ENCODE peak calls at places on chromosomes 16 and 17, in four cellular contexts. G is CD8-positive, alpha-beta T cell; D is CD8-positive, alpha-beta memory T cell; E is colonic mucosa. O is an unnamed sample.

GRCh38 chr17:46960152-46960551 is 18.9 kb downstream of the RPRML start:
- DNase-seq in G (no peak), D (no peak), E (no peak), O (no peak)

GRCh38 chr16:54123766-54124165 is 162.8 kb downstream of the IRX3 start:
- DNase-seq in G (no peak), D (no peak), E (no peak), O (no peak)

GRCh38 chr17:13016881-13017622 is 775 bp downstream of the ELAC2 start:
- DNase-seq in G (no peak), D (no peak), E (no peak), O (no peak)

GRCh38 chr16:4682616-4683254 is 10.6 kb upstream of the NUDT16L1 start:
- DNase-seq in G (no peak), D (no peak), E (no peak), O (no peak)

GRCh38 chr17:38786372-38786771 is 13.0 kb downstream of the PIP4K2B start:
- DNase-seq in G (no peak), D (no peak), E (no peak), O (no peak)

GRCh38 chr16:58057126-58057525 is 31.6 kb downstream of the MMP15 start:
- DNase-seq in G (no peak), D (no peak), E (no peak), O (no peak)

GRCh38 chr16:89319883-89320716 is 102.6 kb downstream of the ZNF778 start:
- DNase-seq in G (no peak), D (no peak), E (no peak), O (peak; percentile 69)

GRCh38 chr17:41332239-41332638 is 16.7 kb upstream of the KRTAP17-1 start:
- DNase-seq in G (no peak), D (no peak), E (no peak), O (no peak)

GRCh38 chr17:16255481-16255901 is 38.5 kb downstream of the PIGL start:
- DNase-seq in G (no peak), D (no peak), E (peak; percentile 79), O (peak; percentile 70)

GRCh38 chr16:78368121-78369102 is 269.0 kb downstream of the WWOX start:
- DNase-seq in G (no peak), D (no peak), E (no peak), O (no peak)

GRCh38 chr17:75087558-75088453 is at the start of gene SLC16A5:
- DNase-seq in G (peak; percentile 40), D (peak; percentile 16), E (peak; percentile 94), O (peak; percentile 85)

GRCh38 chr16:27547134-27547533 is 2.6 kb downstream of the GTF3C1 start:
- DNase-seq in G (no peak), D (no peak), E (no peak), O (no peak)

GRCh38 chr17:7114875-7115614 is 423 bp upstream of the ASGR2 start:
- DNase-seq in G (no peak), D (no peak), E (no peak), O (no peak)

GRCh38 chr17:7111784-7112526 is 2.7 kb downstream of the ASGR2 start:
- DNase-seq in G (no peak), D (no peak), E (no peak), O (no peak)

GRCh38 chr17:7113273-7114071 is 1.1 kb downstream of the ASGR2 start:
- DNase-seq in G (no peak), D (no peak), E (no peak), O (no peak)

GRCh38 chr17:7112527-7113108 is 2.0 kb downstream of the ASGR2 start:
- DNase-seq in G (no peak), D (no peak), E (no peak), O (peak; percentile 58)

DNA sequence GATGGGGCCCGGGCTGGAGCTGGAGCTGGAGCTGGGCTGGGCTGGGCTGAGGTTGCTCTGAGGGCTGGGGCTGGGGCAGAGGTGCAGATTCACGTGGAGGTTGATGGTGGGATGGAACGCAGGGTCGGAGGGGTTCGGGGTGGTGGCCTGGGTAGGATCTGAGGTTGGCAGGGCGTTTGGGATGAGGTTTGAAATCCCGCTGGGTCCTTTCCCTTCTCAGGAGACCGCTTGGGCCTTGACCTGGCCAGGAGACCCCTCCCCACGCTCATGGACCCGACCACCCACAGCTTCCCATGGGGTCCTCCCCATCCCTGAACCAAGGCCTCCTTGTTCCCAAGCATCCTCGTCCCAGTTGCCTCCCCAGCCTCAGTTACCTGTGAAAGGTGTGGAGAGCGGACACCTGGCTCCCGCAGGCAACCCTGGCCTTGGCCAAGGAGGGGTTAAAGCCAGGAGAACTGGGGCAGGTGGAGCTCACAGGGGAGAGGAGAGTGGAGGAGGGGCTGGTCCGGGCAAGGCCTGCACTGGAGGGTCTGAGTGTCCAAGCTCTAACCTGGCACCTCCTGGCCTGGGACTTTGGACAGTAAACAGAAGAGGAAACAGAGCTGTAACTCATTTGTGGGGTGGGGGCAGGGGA is at the start of gene ASGR2:
- DNase-seq in G (no peak), D (no peak), E (no peak), O (peak; percentile 97)
- H3K4me1 ChIP-seq in G (no peaks in the 10 kb centered on the region), D (no peaks in the 10 kb centered on the region), E (no peaks in the 10 kb centered on the region), O (peaks cover 2% of the 10 kb centered on the region)

GRCh38 chr16:82631701-82632685 is 5.2 kb downstream of the CDH13 start:
- DNase-seq in G (no peak), D (no peak), E (no peak), O (no peak)
- H3K4me1 ChIP-seq in G (no peaks in the 10 kb centered on the region), D (no peaks in the 10 kb centered on the region), E (peaks cover 5% of the 10 kb centered on the region), O (no peaks in the 10 kb centered on the region)

DNA sequence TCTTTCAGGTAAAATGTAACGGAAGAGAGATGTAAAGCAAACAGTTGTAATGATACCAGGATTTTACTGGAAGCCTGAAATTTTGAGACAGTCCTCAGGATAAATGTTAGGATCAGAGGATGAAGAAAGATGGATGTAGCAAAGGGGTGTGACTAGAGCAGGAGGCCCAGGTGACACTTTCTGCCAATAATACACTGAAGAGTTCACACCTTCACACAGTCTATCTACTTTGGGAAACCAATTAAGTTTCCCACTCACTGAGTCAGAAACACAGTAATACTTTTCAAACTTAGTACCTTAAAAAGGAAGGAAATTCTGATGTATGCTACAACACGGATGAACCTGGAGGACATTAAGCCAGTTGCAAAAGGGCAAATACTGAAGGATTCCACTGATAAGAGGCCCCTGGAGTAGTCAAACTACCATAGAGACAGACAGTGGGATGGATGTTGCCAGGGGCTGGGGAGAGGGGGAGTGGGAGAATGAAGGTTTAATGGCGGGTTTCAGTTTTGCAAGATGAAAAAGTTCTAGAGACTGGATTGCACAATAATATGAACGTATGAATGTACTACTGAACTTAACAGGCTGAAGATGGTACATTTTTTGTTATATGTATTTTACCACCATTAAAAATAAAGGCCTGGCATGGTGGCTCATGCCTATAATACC is 62.3 kb downstream of the CYTH1 start:
- DNase-seq in G (no peak), D (no peak), E (no peak), O (no peak)
- H3K4me1 ChIP-seq in G (peaks cover 99% of the 10 kb centered on the region), D (peaks cover 100% of the 10 kb centered on the region), E (peaks cover 54% of the 10 kb centered on the region), O (peaks cover 82% of the 10 kb centered on the region)

GRCh38 chr17:20266806-20267458 is 200.4 kb downstream of the LGALS9B start:
- DNase-seq in G (no peak), D (no peak), E (no peak), O (no peak)

GRCh38 chr17:20268700-20269475 is 198.5 kb downstream of the LGALS9B start:
- DNase-seq in G (no peak), D (no peak), E (no peak), O (no peak)

GRCh38 chr17:20264996-20265395 is 202.3 kb downstream of the LGALS9B start:
- DNase-seq in G (no peak), D (no peak), E (no peak), O (no peak)

GRCh38 chr17:20270336-20270735 is 197.0 kb downstream of the LGALS9B start:
- DNase-seq in G (no peak), D (no peak), E (no peak), O (no peak)

GRCh38 chr17:20267459-20267842 is 199.9 kb downstream of the LGALS9B start:
- DNase-seq in G (peak; percentile 36), D (no peak), E (no peak), O (no peak)
- H3K4me1 ChIP-seq in G (peaks cover 92% of the 10 kb centered on the region), D (peaks cover 81% of the 10 kb centered on the region), E (no peaks in the 10 kb centered on the region), O (no peaks in the 10 kb centered on the region)

GRCh38 chr17:34251186-34251585 is 3.9 kb upstream of the CCL2 start:
- DNase-seq in G (no peak), D (no peak), E (no peak), O (no peak)
- H3K4me1 ChIP-seq in G (no peaks in the 10 kb centered on the region), D (no peaks in the 10 kb centered on the region), E (no peaks in the 10 kb centered on the region), O (no peaks in the 10 kb centered on the region)

GRCh38 chr16:85441189-85441889 is 171.8 kb upstream of the GSE1 start:
- DNase-seq in G (no peak), D (no peak), E (no peak), O (no peak)

GRCh38 chr16:85438981-85439639 is 174.0 kb upstream of the GSE1 start:
- DNase-seq in G (no peak), D (no peak), E (no peak), O (no peak)

GRCh38 chr16:85443116-85443515 is 170.0 kb upstream of the GSE1 start:
- DNase-seq in G (no peak), D (no peak), E (no peak), O (no peak)

GRCh38 chr16:85441890-85442670 is 171.0 kb upstream of the GSE1 start:
- DNase-seq in G (no peak), D (no peak), E (no peak), O (no peak)

DNA sequence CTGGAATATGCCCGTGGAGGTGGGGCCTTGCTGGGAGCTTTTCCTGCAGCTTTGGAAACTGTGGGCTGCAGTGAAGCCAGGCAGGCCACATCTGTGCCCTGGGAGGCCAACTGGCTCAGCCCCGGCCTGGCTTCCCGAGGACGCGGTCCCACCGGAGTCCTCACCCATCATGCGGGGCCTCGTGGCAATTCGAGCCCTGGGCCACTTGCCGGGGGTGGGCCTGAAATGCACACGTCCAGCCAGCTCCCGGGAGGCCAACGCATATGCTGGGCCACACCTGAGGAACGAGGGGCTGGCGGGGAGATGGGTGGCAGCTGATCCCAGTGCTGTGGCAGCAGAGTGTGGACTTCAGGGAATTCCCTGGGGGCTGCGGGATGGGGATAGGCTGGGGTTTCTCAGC is 172.4 kb upstream of the GSE1 start:
- DNase-seq in G (no peak), D (no peak), E (no peak), O (no peak)
- H3K4me1 ChIP-seq in G (peaks cover 14% of the 10 kb centered on the region), D (no peaks in the 10 kb centered on the region), E (peaks cover 29% of the 10 kb centered on the region), O (peaks cover 6% of the 10 kb centered on the region)

DNA sequence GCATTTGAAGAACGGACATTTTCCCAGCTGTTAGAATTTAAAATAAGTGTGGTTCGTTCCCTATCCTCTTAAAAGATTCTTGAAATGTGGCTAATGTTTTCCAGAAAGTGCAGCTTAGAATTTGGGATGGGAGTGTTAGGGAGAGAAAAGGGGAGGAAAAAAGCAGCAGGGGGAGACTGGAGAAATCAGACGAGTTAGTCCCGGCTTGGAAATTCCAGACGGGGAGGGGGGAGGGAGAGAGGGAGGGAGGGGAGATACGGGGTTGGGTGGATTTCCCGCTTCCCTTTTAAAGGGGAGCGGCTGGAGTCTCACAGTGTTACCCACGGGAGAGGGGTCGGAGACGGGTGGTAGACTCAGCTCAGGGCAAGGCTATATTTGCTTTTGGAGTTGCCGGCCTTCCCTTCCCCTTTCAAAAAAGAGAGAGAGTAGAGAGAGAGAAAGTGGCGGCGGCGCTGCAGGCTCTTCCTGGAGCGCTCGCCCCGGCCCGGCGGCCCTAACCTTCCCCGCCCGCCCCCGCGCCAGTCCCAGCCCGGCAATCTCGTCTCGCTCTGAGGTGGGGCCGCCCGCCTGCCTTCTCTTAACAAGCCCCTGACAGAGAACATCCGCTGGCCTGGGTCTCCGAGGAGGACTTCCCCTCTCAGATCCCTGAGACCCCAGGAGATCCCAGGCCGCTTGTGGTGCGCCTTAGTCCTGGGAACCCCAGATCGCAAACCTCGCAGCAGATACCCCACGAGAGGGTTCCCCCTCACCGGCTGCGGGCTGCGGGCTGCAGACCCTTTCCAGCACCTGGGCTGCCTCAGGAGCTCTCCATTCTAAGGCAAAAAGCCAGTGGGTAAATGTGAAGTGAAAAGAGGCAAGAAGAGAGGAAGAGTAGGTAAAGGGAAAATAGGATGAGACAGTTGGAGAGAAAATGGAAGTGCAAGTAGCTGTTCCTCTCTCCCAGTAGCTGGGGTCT is 6.6 kb downstream of the IGF2BP1 start:
- DNase-seq in G (no peak), D (no peak), E (no peak), O (no peak)
- H3K4me1 ChIP-seq in G (no peaks in the 10 kb centered on the region), D (peaks cover under 1% of the 10 kb centered on the region), E (no peaks in the 10 kb centered on the region), O (no peaks in the 10 kb centered on the region)

O was measured in right lobe of liver.